ENCODE peak calls at places on chromosomes 6 and 20, in ten cellular contexts. J is Calu3, L is H1, U is GOT3, C is KG1, T is epithelial cell of proximal tubule, F is mesenchymal stem cell, O is erythroblast, P is cardiac fibroblast, Z is NCI-H1694. H is an unnamed sample.

GRCh38 chr20:38275815-38276550 is 15.4 kb upstream of the KIAA1755 start:
- DNase-seq in J (peak), L (no peak), U (no peak), C (peak), T (no peak), F (peak), O (no peak), P (peak), Z (no peak), H (no peak)

GRCh38 chr6:121886223-121886830 is 450.9 kb downstream of the GJA1 start:
- DNase-seq in J (no peak), L (no peak), U (no peak), C (no peak), T (no peak), F (peak), O (no peak), P (peak), Z (no peak), H (no peak)

GRCh38 chr6:51893356-51893755 is 194.1 kb downstream of the PKHD1 start:
- DNase-seq in J (no peak), L (no peak), U (no peak), C (no peak), T (peak), F (no peak), O (no peak), P (no peak), Z (no peak), H (no peak)

GRCh38 chr6:2854394-2854982 is 12.8 kb upstream of the SERPINB1 start:
- DNase-seq in J (no peak), L (no peak), U (no peak), C (no peak), T (no peak), F (peak), O (no peak), P (peak), Z (no peak), H (no peak)

GRCh38 chr6:64736421-64736950 is 970.5 kb downstream of the EYS start:
- DNase-seq in J (no peak), L (no peak), U (no peak), C (no peak), T (no peak), F (peak), O (peak), P (peak), Z (no peak), H (no peak)

GRCh38 chr20:434661-435419 is 26.7 kb downstream of the RBCK1 start:
- DNase-seq in J (no peak), L (no peak), U (no peak), C (no peak), T (no peak), F (no peak), O (no peak), P (no peak), Z (no peak), H (no peak)

GRCh38 chr6:166464418-166465400 is 82.0 kb upstream of the MPC1 start:
- DNase-seq in J (no peak), L (no peak), U (no peak), C (no peak), T (no peak), F (no peak), O (no peak), P (no peak), Z (no peak), H (no peak)

GRCh38 chr6:8539446-8539845 is 104.1 kb upstream of the SLC35B3 start:
- DNase-seq in J (no peak), L (no peak), U (no peak), C (no peak), T (peak), F (peak), O (no peak), P (no peak), Z (no peak), H (peak)

GRCh38 chr6:100300221-100300736 is 164.4 kb downstream of the SIM1 start:
- DNase-seq in J (peak), L (no peak), U (no peak), C (no peak), T (peak), F (peak), O (no peak), P (peak), Z (no peak), H (peak)

GRCh38 chr20:921020-921419 is 4.9 kb upstream of the ANGPT4 start:
- DNase-seq in J (no peak), L (no peak), U (no peak), C (no peak), T (no peak), F (no peak), O (no peak), P (no peak), Z (no peak), H (no peak)